ENCODE peak calls at places on chromosomes 1 and 21, in seven cellular contexts. One of them, this sample, is unnamed.

GRCh38 chr1:43267291-43267805 is 2.4 kb upstream of the TMEM125 start:
- DNase-seq in LoVo: no peak
- DNase-seq in H9: peak
- DNase-seq in osteocyte: no peak
- DNase-seq in stimulated activated naive CD8-positive, alpha-beta T cell treated with anti-CD3 and anti-CD28 coated beads, Interleukin-15, Interleukin-2, amounts not matched to agents 100 U/mL and 50 U/mL, for 24 hours: no peak
- DNase-seq in NCI-H1417: no peak
- DNase-seq in effector CD4-positive, alpha-beta T cell: no peak
- DNase-seq in this sample: no peak

GRCh38 chr1:43373034-43373940 is 5.5 kb upstream of the ELOVL1 start:
- DNase-seq in osteocyte: no peak
- DNase-seq in effector CD4-positive, alpha-beta T cell: no peak
- DNase-seq in LoVo: peak
- DNase-seq in stimulated activated naive CD8-positive, alpha-beta T cell treated with anti-CD3 and anti-CD28 coated beads, Interleukin-15, Interleukin-2, amounts not matched to agents 100 U/mL and 50 U/mL, for 24 hours: no peak
- DNase-seq in NCI-H1417: no peak
- DNase-seq in H9: no peak
- DNase-seq in this sample: peak

GRCh38 chr1:205396972-205397616 is 24.8 kb downstream of the LEMD1 start:
- DNase-seq in effector CD4-positive, alpha-beta T cell: no peak
- DNase-seq in NCI-H1417: peak
- DNase-seq in H9: peak
- DNase-seq in stimulated activated naive CD8-positive, alpha-beta T cell treated with anti-CD3 and anti-CD28 coated beads, Interleukin-15, Interleukin-2, amounts not matched to agents 100 U/mL and 50 U/mL, for 24 hours: peak
- DNase-seq in LoVo: peak
- DNase-seq in osteocyte: no peak
- DNase-seq in this sample: peak

GRCh38 chr1:27821761-27822315 is 8.7 kb upstream of the PPP1R8 start:
- DNase-seq in effector CD4-positive, alpha-beta T cell: no peak
- DNase-seq in H9: no peak
- DNase-seq in NCI-H1417: no peak
- DNase-seq in LoVo: no peak
- DNase-seq in osteocyte: no peak
- DNase-seq in stimulated activated naive CD8-positive, alpha-beta T cell treated with anti-CD3 and anti-CD28 coated beads, Interleukin-15, Interleukin-2, amounts not matched to agents 100 U/mL and 50 U/mL, for 24 hours: no peak
- DNase-seq in this sample: no peak

GRCh38 chr1:84998642-84999280 is 1.8 kb upstream of the MCOLN2 start:
- DNase-seq in osteocyte: no peak
- DNase-seq in LoVo: no peak
- DNase-seq in stimulated activated naive CD8-positive, alpha-beta T cell treated with anti-CD3 and anti-CD28 coated beads, Interleukin-15, Interleukin-2, amounts not matched to agents 100 U/mL and 50 U/mL, for 24 hours: peak
- DNase-seq in effector CD4-positive, alpha-beta T cell: peak
- DNase-seq in NCI-H1417: no peak
- DNase-seq in H9: no peak
- DNase-seq in this sample: no peak

GRCh38 chr1:109901508-109902145 is 9.0 kb upstream of the CSF1 start:
- DNase-seq in osteocyte: no peak
- DNase-seq in effector CD4-positive, alpha-beta T cell: no peak
- DNase-seq in LoVo: peak
- DNase-seq in H9: no peak
- DNase-seq in stimulated activated naive CD8-positive, alpha-beta T cell treated with anti-CD3 and anti-CD28 coated beads, Interleukin-15, Interleukin-2, amounts not matched to agents 100 U/mL and 50 U/mL, for 24 hours: peak
- DNase-seq in NCI-H1417: no peak
- DNase-seq in this sample: peak

GRCh38 chr1:57277681-57278080 is 146.2 kb downstream of the DAB1 start:
- DNase-seq in H9: no peak
- DNase-seq in osteocyte: no peak
- DNase-seq in LoVo: no peak
- DNase-seq in effector CD4-positive, alpha-beta T cell: no peak
- DNase-seq in NCI-H1417: no peak
- DNase-seq in stimulated activated naive CD8-positive, alpha-beta T cell treated with anti-CD3 and anti-CD28 coated beads, Interleukin-15, Interleukin-2, amounts not matched to agents 100 U/mL and 50 U/mL, for 24 hours: no peak
- DNase-seq in this sample: no peak

GRCh38 chr1:154446292-154446691 is 41.1 kb downstream of the IL6R start:
- DNase-seq in osteocyte: peak
- DNase-seq in stimulated activated naive CD8-positive, alpha-beta T cell treated with anti-CD3 and anti-CD28 coated beads, Interleukin-15, Interleukin-2, amounts not matched to agents 100 U/mL and 50 U/mL, for 24 hours: no peak
- DNase-seq in effector CD4-positive, alpha-beta T cell: no peak
- DNase-seq in LoVo: no peak
- DNase-seq in NCI-H1417: no peak
- DNase-seq in H9: no peak
- DNase-seq in this sample: no peak

GRCh38 chr1:171869097-171869496 is 27.8 kb downstream of the DNM3 start:
- DNase-seq in NCI-H1417: no peak
- DNase-seq in H9: no peak
- DNase-seq in osteocyte: no peak
- DNase-seq in LoVo: no peak
- DNase-seq in stimulated activated naive CD8-positive, alpha-beta T cell treated with anti-CD3 and anti-CD28 coated beads, Interleukin-15, Interleukin-2, amounts not matched to agents 100 U/mL and 50 U/mL, for 24 hours: no peak
- DNase-seq in effector CD4-positive, alpha-beta T cell: no peak
- DNase-seq in this sample: peak

GRCh38 chr21:41926068-41926806 is 27.6 kb downstream of the C2CD2 start:
- DNase-seq in osteocyte: no peak
- DNase-seq in effector CD4-positive, alpha-beta T cell: no peak
- DNase-seq in H9: no peak
- DNase-seq in NCI-H1417: no peak
- DNase-seq in LoVo: peak
- DNase-seq in stimulated activated naive CD8-positive, alpha-beta T cell treated with anti-CD3 and anti-CD28 coated beads, Interleukin-15, Interleukin-2, amounts not matched to agents 100 U/mL and 50 U/mL, for 24 hours: no peak
- DNase-seq in this sample: peak

GRCh38 chr1:109622895-109623294 is 3.3 kb downstream of the AMPD2 start:
- DNase-seq in osteocyte: peak
- DNase-seq in stimulated activated naive CD8-positive, alpha-beta T cell treated with anti-CD3 and anti-CD28 coated beads, Interleukin-15, Interleukin-2, amounts not matched to agents 100 U/mL and 50 U/mL, for 24 hours: no peak
- DNase-seq in NCI-H1417: no peak
- DNase-seq in effector CD4-positive, alpha-beta T cell: no peak
- DNase-seq in H9: no peak
- DNase-seq in LoVo: no peak
- DNase-seq in this sample: no peak

GRCh38 chr1:85201340-85202091 is 700 bp upstream of the SYDE2 start:
- DNase-seq in H9: peak
- DNase-seq in osteocyte: peak
- DNase-seq in effector CD4-positive, alpha-beta T cell: peak
- DNase-seq in stimulated activated naive CD8-positive, alpha-beta T cell treated with anti-CD3 and anti-CD28 coated beads, Interleukin-15, Interleukin-2, amounts not matched to agents 100 U/mL and 50 U/mL, for 24 hours: peak
- DNase-seq in NCI-H1417: peak
- DNase-seq in LoVo: peak
- DNase-seq in this sample: peak

GRCh38 chr1:41349361-41350054 is 11.7 kb upstream of the FOXO6 start:
- DNase-seq in H9: no peak
- DNase-seq in osteocyte: no peak
- DNase-seq in effector CD4-positive, alpha-beta T cell: no peak
- DNase-seq in stimulated activated naive CD8-positive, alpha-beta T cell treated with anti-CD3 and anti-CD28 coated beads, Interleukin-15, Interleukin-2, amounts not matched to agents 100 U/mL and 50 U/mL, for 24 hours: no peak
- DNase-seq in LoVo: no peak
- DNase-seq in NCI-H1417: no peak
- DNase-seq in this sample: no peak

This sample was measured in HT-29.